ENCODE peak calls at places on chromosomes 7 and 10, in four cellular contexts. One of them, this sample, is unnamed.

GRCh38 chr10:88337134-88337533 is 246.0 kb downstream of the RNLS start:
- DNase-seq in H9: no peak
- DNase-seq in IMR-90: no peak
- DNase-seq in H1: no peak
- DNase-seq in this sample: no peak

GRCh38 chr7:106916689-106917088 is 51.6 kb downstream of the PIK3CG start:
- DNase-seq in H1: no peak
- DNase-seq in H9: no peak
- DNase-seq in IMR-90: peak; percentile 15
- DNase-seq in this sample: no peak

GRCh38 chr7:130048906-130049305 is 2.3 kb downstream of the ZC3HC1 start:
- DNase-seq in IMR-90: no peak
- DNase-seq in H9: no peak
- DNase-seq in H1: no peak
- DNase-seq in this sample: no peak

GRCh38 chr10:110510086-110510485 is 12.4 kb downstream of the DUSP5 start:
- DNase-seq in H9: no peak
- DNase-seq in H1: no peak
- DNase-seq in IMR-90: no peak
- DNase-seq in this sample: no peak

GRCh38 chr7:108384721-108385483 is 71.3 kb downstream of the NRCAM start:
- DNase-seq in IMR-90: no peak
- DNase-seq in H1: no peak
- DNase-seq in H9: no peak
- DNase-seq in this sample: peak; percentile 33

GRCh38 chr7:42597296-42597695 is 314.6 kb downstream of the C7orf25 start:
- DNase-seq in H9: no peak
- DNase-seq in IMR-90: no peak
- DNase-seq in H1: no peak
- DNase-seq in this sample: no peak

GRCh38 chr7:87110778-87111177 is 41.5 kb upstream of the DMTF1 start:
- DNase-seq in H9: no peak
- DNase-seq in IMR-90: peak; percentile 65
- DNase-seq in H1: no peak
- DNase-seq in this sample: no peak

GRCh38 chr7:149707448-149707886 is 65.9 kb downstream of the ZNF467 start:
- DNase-seq in H1: no peak
- DNase-seq in IMR-90: no peak
- DNase-seq in H9: no peak
- DNase-seq in this sample: peak; percentile 39

GRCh38 chr7:54888736-54889082 is 129.7 kb upstream of the SEC61G start:
- DNase-seq in H9: no peak
- DNase-seq in H1: no peak
- DNase-seq in IMR-90: no peak
- DNase-seq in this sample: no peak

GRCh38 chr10:87505366-87506113 is 847 bp downstream of the MINPP1 start:
- DNase-seq in H9: peak; percentile 70
- DNase-seq in H1: no peak
- DNase-seq in IMR-90: peak; percentile 61
- DNase-seq in this sample: peak; percentile 79

GRCh38 chr10:68336952-68337351 is 4.2 kb upstream of the PBLD start:
- DNase-seq in IMR-90: no peak
- DNase-seq in H1: no peak
- DNase-seq in H9: no peak
- DNase-seq in this sample: no peak

GRCh38 chr10:68333452-68333851 is 724 bp upstream of the PBLD start:
- DNase-seq in H9: no peak
- DNase-seq in H1: no peak
- DNase-seq in IMR-90: no peak
- DNase-seq in this sample: no peak

GRCh38 chr10:68333905-68334431 is 1.2 kb upstream of the PBLD start:
- DNase-seq in H1: no peak
- DNase-seq in IMR-90: no peak
- DNase-seq in H9: no peak
- DNase-seq in this sample: no peak

GRCh38 chr10:68333058-68333395 is 299 bp upstream of the PBLD start:
- DNase-seq in IMR-90: peak; percentile 56
- DNase-seq in H1: no peak
- DNase-seq in H9: no peak
- DNase-seq in this sample: no peak

GRCh38 chr10:68334672-68335467 is 2.1 kb upstream of the PBLD start:
- DNase-seq in H9: no peak
- DNase-seq in H1: no peak
- DNase-seq in IMR-90: no peak
- DNase-seq in this sample: no peak
- H3K4ac ChIP-seq in H9: no peak overlapping the region
- H3K4ac ChIP-seq in H1: no peak overlapping the region
- H3K4ac ChIP-seq in IMR-90: no peak overlapping the region
- H3K4ac ChIP-seq in this sample: no peak overlapping the region

GRCh38 chr10:54866666-54867065 is 65.6 kb upstream of the PCDH15 start:
- DNase-seq in H1: no peak
- DNase-seq in IMR-90: no peak
- DNase-seq in H9: no peak
- DNase-seq in this sample: no peak
- H3K56ac ChIP-seq in H1: no peak overlapping the region
- H3K56ac ChIP-seq in IMR-90: no peak overlapping the region
- H3K56ac ChIP-seq in H9: no peak overlapping the region
- H3K56ac ChIP-seq in this sample: no peak overlapping the region

GRCh38 chr10:72297281-72297967 is 23.7 kb downstream of the DDIT4 start:
- DNase-seq in IMR-90: peak; percentile 90
- DNase-seq in H9: no peak
- DNase-seq in H1: no peak
- DNase-seq in this sample: peak; percentile 49
- H3K4ac ChIP-seq in IMR-90: peak overlapping the region; percentile 97
- H3K4ac ChIP-seq in H9: no peak overlapping the region
- H3K4ac ChIP-seq in H1: peak overlapping the region; percentile 80
- H3K4ac ChIP-seq in this sample: no peak overlapping the region

DNA sequence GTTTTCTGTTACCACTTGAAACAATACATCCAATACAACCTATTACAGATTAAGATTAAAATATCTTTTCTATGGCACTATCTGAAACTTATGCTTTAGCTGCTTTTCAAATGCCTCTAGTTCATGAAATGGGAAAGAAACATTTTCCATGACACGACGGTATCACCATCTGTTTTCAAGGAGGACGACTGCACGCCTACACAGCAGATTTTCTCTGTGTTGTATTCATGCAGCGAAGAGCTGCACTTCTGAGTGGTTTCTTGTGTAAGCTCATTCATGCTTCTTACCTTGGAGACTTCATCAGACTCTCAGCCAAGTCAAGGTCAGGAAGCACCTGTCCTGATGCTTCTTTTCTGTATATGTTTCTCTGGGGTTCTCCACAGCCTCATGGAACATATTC is 179.2 kb downstream of the DYNC1I1 start:
- DNase-seq in IMR-90: no peak
- DNase-seq in H1: no peak
- DNase-seq in H9: no peak
- DNase-seq in this sample: no peak
- H3K56ac ChIP-seq in IMR-90: no peak overlapping the region
- H3K56ac ChIP-seq in H1: no peak overlapping the region
- H3K56ac ChIP-seq in H9: no peak overlapping the region
- H3K56ac ChIP-seq in this sample: no peak overlapping the region

GRCh38 chr7:3560495-3560894 is 259.4 kb downstream of the SDK1 start:
- DNase-seq in H9: no peak
- DNase-seq in H1: no peak
- DNase-seq in IMR-90: no peak
- DNase-seq in this sample: no peak
- H3K4ac ChIP-seq in H9: no peak overlapping the region
- H3K4ac ChIP-seq in H1: no peak overlapping the region
- H3K4ac ChIP-seq in IMR-90: no peak overlapping the region
- H3K4ac ChIP-seq in this sample: no peak overlapping the region

GRCh38 chr7:158782638-158783490 is 46.4 kb downstream of the ESYT2 start:
- DNase-seq in H1: peak; percentile 46
- DNase-seq in IMR-90: peak; percentile 12
- DNase-seq in H9: no peak
- DNase-seq in this sample: peak; percentile 81
- H3K56ac ChIP-seq in H1: no peak overlapping the region
- H3K56ac ChIP-seq in IMR-90: no peak overlapping the region
- H3K56ac ChIP-seq in H9: no peak overlapping the region
- H3K56ac ChIP-seq in this sample: no peak overlapping the region